ENCODE peak calls at places on chromosome 16, in ten cellular contexts. One of them, this sample, is unnamed. For H3K4me1, the result is how much of the 10 kb centered on the place peaks cover.

GRCh38 chr16:53433930-53434435 is 288 bp upstream of the RBL2 start:
- DNase-seq in HCT116: peak
- DNase-seq in tibial artery: no peak
- DNase-seq in ovary: no peak
- DNase-seq in mesenchymal stem cell: peak
- DNase-seq in A549: no peak
- DNase-seq in heart right ventricle: no peak
- DNase-seq in sigmoid colon: no peak
- DNase-seq in adipocyte: peak
- DNase-seq in neural progenitor cell: no peak
- DNase-seq in this sample: no peak

GRCh38 chr16:18799500-18799899 is 1.8 kb downstream of the ARL6IP1 start:
- DNase-seq in HCT116: no peak
- DNase-seq in tibial artery: no peak
- DNase-seq in ovary: no peak
- DNase-seq in mesenchymal stem cell: no peak
- DNase-seq in A549: no peak
- DNase-seq in heart right ventricle: no peak
- DNase-seq in sigmoid colon: no peak
- DNase-seq in adipocyte: no peak
- DNase-seq in neural progenitor cell: no peak
- DNase-seq in this sample: no peak

GRCh38 chr16:67718668-67719047 is 458 bp downstream of the GFOD2 start:
- DNase-seq in HCT116: no peak
- DNase-seq in tibial artery: no peak
- DNase-seq in ovary: no peak
- DNase-seq in mesenchymal stem cell: no peak
- DNase-seq in A549: no peak
- DNase-seq in heart right ventricle: no peak
- DNase-seq in sigmoid colon: no peak
- DNase-seq in adipocyte: no peak
- DNase-seq in neural progenitor cell: no peak
- DNase-seq in this sample: peak

GRCh38 chr16:3118204-3118790 is 5.9 kb downstream of the ZNF205 start:
- DNase-seq in HCT116: no peak
- DNase-seq in tibial artery: no peak
- DNase-seq in ovary: no peak
- DNase-seq in mesenchymal stem cell: no peak
- DNase-seq in A549: no peak
- DNase-seq in heart right ventricle: no peak
- DNase-seq in sigmoid colon: no peak
- DNase-seq in adipocyte: no peak
- DNase-seq in neural progenitor cell: no peak
- DNase-seq in this sample: no peak

GRCh38 chr16:88376053-88376834 is 6.5 kb upstream of the ZNF469 start:
- DNase-seq in HCT116: no peak
- DNase-seq in tibial artery: no peak
- DNase-seq in ovary: peak
- DNase-seq in mesenchymal stem cell: no peak
- DNase-seq in A549: no peak
- DNase-seq in heart right ventricle: no peak
- DNase-seq in sigmoid colon: peak
- DNase-seq in adipocyte: no peak
- DNase-seq in neural progenitor cell: no peak
- DNase-seq in this sample: no peak

GRCh38 chr16:72247821-72248253 is 75.9 kb upstream of the PMFBP1 start:
- DNase-seq in HCT116: no peak
- DNase-seq in tibial artery: peak
- DNase-seq in ovary: no peak
- DNase-seq in mesenchymal stem cell: peak
- DNase-seq in A549: no peak
- DNase-seq in heart right ventricle: no peak
- DNase-seq in sigmoid colon: peak
- DNase-seq in adipocyte: peak
- DNase-seq in neural progenitor cell: no peak
- DNase-seq in this sample: peak

GRCh38 chr16:68081796-68082567 is 3.2 kb upstream of the NFATC3 start:
- DNase-seq in HCT116: no peak
- DNase-seq in tibial artery: no peak
- DNase-seq in ovary: no peak
- DNase-seq in mesenchymal stem cell: no peak
- DNase-seq in A549: no peak
- DNase-seq in heart right ventricle: no peak
- DNase-seq in sigmoid colon: no peak
- DNase-seq in adipocyte: no peak
- DNase-seq in neural progenitor cell: no peak
- DNase-seq in this sample: peak

GRCh38 chr16:55490301-55490700 is 11.3 kb downstream of the MMP2 start:
- DNase-seq in HCT116: no peak
- DNase-seq in tibial artery: peak
- DNase-seq in ovary: no peak
- DNase-seq in mesenchymal stem cell: no peak
- DNase-seq in A549: no peak
- DNase-seq in heart right ventricle: no peak
- DNase-seq in sigmoid colon: peak
- DNase-seq in adipocyte: no peak
- DNase-seq in neural progenitor cell: no peak
- DNase-seq in this sample: no peak

GRCh38 chr16:681746-682427 is 1.7 kb downstream of the STUB1 start:
- DNase-seq in HCT116: no peak
- DNase-seq in tibial artery: no peak
- DNase-seq in ovary: peak
- DNase-seq in mesenchymal stem cell: no peak
- DNase-seq in A549: no peak
- DNase-seq in heart right ventricle: no peak
- DNase-seq in sigmoid colon: no peak
- DNase-seq in adipocyte: no peak
- DNase-seq in neural progenitor cell: no peak
- DNase-seq in this sample: no peak

GRCh38 chr16:84357191-84357651 is 11.1 kb upstream of the ATP2C2 start:
- DNase-seq in HCT116: no peak
- DNase-seq in tibial artery: no peak
- DNase-seq in ovary: no peak
- DNase-seq in mesenchymal stem cell: no peak
- DNase-seq in A549: no peak
- DNase-seq in heart right ventricle: no peak
- DNase-seq in sigmoid colon: no peak
- DNase-seq in adipocyte: no peak
- DNase-seq in neural progenitor cell: no peak
- DNase-seq in this sample: peak

GRCh38 chr16:17032332-17032731 is 438.4 kb downstream of the XYLT1 start:
- DNase-seq in HCT116: no peak
- DNase-seq in tibial artery: no peak
- DNase-seq in ovary: no peak
- DNase-seq in mesenchymal stem cell: no peak
- DNase-seq in A549: peak
- DNase-seq in heart right ventricle: no peak
- DNase-seq in sigmoid colon: no peak
- DNase-seq in adipocyte: no peak
- DNase-seq in neural progenitor cell: no peak
- DNase-seq in this sample: no peak
- H3K4me3 ChIP-seq in HCT116: no peak
- H3K4me3 ChIP-seq in tibial artery: no peak
- H3K4me3 ChIP-seq in ovary: no peak
- H3K4me3 ChIP-seq in mesenchymal stem cell: no peak
- H3K4me3 ChIP-seq in A549: no peak
- H3K4me3 ChIP-seq in heart right ventricle: no peak
- H3K4me3 ChIP-seq in sigmoid colon: no peak
- H3K4me3 ChIP-seq in adipocyte: no peak
- H3K4me3 ChIP-seq in neural progenitor cell: no peak
- H3K4me3 ChIP-seq in this sample: no peak

GRCh38 chr16:4327782-4328579 is 12.1 kb downstream of the GLIS2 start:
- DNase-seq in HCT116: no peak
- DNase-seq in tibial artery: peak
- DNase-seq in ovary: peak
- DNase-seq in mesenchymal stem cell: peak
- DNase-seq in A549: no peak
- DNase-seq in heart right ventricle: peak
- DNase-seq in sigmoid colon: peak
- DNase-seq in adipocyte: peak
- DNase-seq in neural progenitor cell: peak
- DNase-seq in this sample: peak
- H3K4me1 ChIP-seq in HCT116: under half
- H3K4me1 ChIP-seq in tibial artery: half or more
- H3K4me1 ChIP-seq in ovary: under half
- H3K4me1 ChIP-seq in mesenchymal stem cell: half or more
- H3K4me1 ChIP-seq in A549: half or more
- H3K4me1 ChIP-seq in heart right ventricle: half or more
- H3K4me1 ChIP-seq in sigmoid colon: half or more
- H3K4me1 ChIP-seq in adipocyte: under half
- H3K4me1 ChIP-seq in neural progenitor cell: under half
- H3K4me1 ChIP-seq in this sample: under half

DNA sequence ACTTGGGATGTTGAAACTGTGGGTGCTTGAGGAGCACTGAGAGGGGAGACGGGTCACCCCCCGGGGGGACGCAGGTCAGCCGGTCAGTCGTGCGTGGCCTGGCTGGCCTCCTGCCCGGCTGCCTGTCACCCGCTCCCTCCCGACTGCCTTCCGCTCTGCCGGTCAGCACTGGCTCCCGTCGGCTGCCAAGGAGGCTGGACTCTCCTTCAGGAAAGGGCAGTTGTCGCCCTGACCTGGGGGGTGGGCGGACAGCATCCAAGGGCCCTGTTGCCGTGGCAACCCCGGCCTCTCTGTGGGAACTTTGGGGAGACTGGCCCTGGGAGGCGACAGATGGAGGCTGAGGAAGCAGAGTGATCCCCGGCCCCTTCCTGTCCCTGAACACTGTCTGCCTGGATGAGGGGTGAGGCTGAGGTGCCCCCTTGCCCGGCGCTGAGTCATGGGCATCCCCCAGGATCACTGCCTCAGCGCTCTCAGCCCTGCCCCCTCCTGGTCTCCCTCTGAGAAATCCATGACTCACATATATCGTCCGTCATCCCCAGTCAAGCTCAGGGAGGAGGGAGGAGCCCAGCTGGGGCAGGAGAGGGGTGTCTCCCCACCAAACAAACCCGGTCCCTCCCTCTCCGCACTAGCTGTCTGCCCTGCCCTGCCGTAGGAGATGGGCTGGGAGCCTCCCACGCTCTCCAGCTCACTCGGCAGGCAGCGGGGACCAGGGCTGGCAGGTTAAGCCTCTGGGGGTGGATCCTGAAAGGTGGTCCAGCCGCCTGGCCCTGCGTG is at the start of gene ADGRG1:
- DNase-seq in HCT116: peak
- DNase-seq in tibial artery: peak
- DNase-seq in ovary: peak
- DNase-seq in mesenchymal stem cell: peak
- DNase-seq in A549: peak
- DNase-seq in heart right ventricle: peak
- DNase-seq in sigmoid colon: peak
- DNase-seq in adipocyte: peak
- DNase-seq in neural progenitor cell: peak
- DNase-seq in this sample: peak
- H3K4me3 ChIP-seq in HCT116: peak
- H3K4me3 ChIP-seq in tibial artery: peak
- H3K4me3 ChIP-seq in ovary: peak
- H3K4me3 ChIP-seq in mesenchymal stem cell: peak
- H3K4me3 ChIP-seq in A549: peak
- H3K4me3 ChIP-seq in heart right ventricle: peak
- H3K4me3 ChIP-seq in sigmoid colon: peak
- H3K4me3 ChIP-seq in adipocyte: peak
- H3K4me3 ChIP-seq in neural progenitor cell: peak
- H3K4me3 ChIP-seq in this sample: peak

GRCh38 chr16:85579199-85579598 is 33.9 kb upstream of the GSE1 start:
- DNase-seq in HCT116: no peak
- DNase-seq in tibial artery: no peak
- DNase-seq in ovary: no peak
- DNase-seq in mesenchymal stem cell: no peak
- DNase-seq in A549: no peak
- DNase-seq in heart right ventricle: no peak
- DNase-seq in sigmoid colon: no peak
- DNase-seq in adipocyte: no peak
- DNase-seq in neural progenitor cell: peak
- DNase-seq in this sample: no peak
- H3K4me1 ChIP-seq in HCT116: under half
- H3K4me1 ChIP-seq in tibial artery: under half
- H3K4me1 ChIP-seq in ovary: under half
- H3K4me1 ChIP-seq in mesenchymal stem cell: under half
- H3K4me1 ChIP-seq in A549: under half
- H3K4me1 ChIP-seq in heart right ventricle: under half
- H3K4me1 ChIP-seq in sigmoid colon: half or more
- H3K4me1 ChIP-seq in adipocyte: under half
- H3K4me1 ChIP-seq in neural progenitor cell: half or more
- H3K4me1 ChIP-seq in this sample: under half

This sample was measured in GM23248.